ENCODE peak calls at places on chromosomes 6 and 20, in six cellular contexts. One of them, this sample, is unnamed.

GRCh38 chr6:170229396-170229795 is 61.5 kb downstream of the DLL1 start:
- DNase-seq in ovary: no peak
- DNase-seq in GM23338: no peak
- DNase-seq in K562: no peak
- DNase-seq in esophagus squamous epithelium: no peak
- DNase-seq in AG04450: no peak
- DNase-seq in this sample: no peak

GRCh38 chr20:25053207-25054132 is 4.5 kb downstream of the ACSS1 start:
- DNase-seq in AG04450: no peak
- DNase-seq in ovary: peak
- DNase-seq in esophagus squamous epithelium: no peak
- DNase-seq in K562: no peak
- DNase-seq in GM23338: no peak
- DNase-seq in this sample: no peak

GRCh38 chr6:133632206-133632605 is 256.7 kb upstream of the TCF21 start:
- DNase-seq in K562: no peak
- DNase-seq in esophagus squamous epithelium: no peak
- DNase-seq in ovary: no peak
- DNase-seq in AG04450: no peak
- DNase-seq in GM23338: no peak
- DNase-seq in this sample: no peak

GRCh38 chr6:48825501-48826317 is 637.3 kb downstream of the MMUT start:
- DNase-seq in AG04450: no peak
- DNase-seq in ovary: no peak
- DNase-seq in esophagus squamous epithelium: no peak
- DNase-seq in K562: no peak
- DNase-seq in GM23338: no peak
- DNase-seq in this sample: no peak

GRCh38 chr6:45703041-45703739 is 312.5 kb downstream of the CLIC5 start:
- DNase-seq in esophagus squamous epithelium: no peak
- DNase-seq in K562: no peak
- DNase-seq in ovary: no peak
- DNase-seq in AG04450: peak
- DNase-seq in GM23338: no peak
- DNase-seq in this sample: no peak

GRCh38 chr6:159110748-159111147 is 58.5 kb upstream of the FNDC1 start:
- DNase-seq in K562: no peak
- DNase-seq in AG04450: no peak
- DNase-seq in esophagus squamous epithelium: no peak
- DNase-seq in ovary: no peak
- DNase-seq in GM23338: no peak
- DNase-seq in this sample: no peak

GRCh38 chr6:49202923-49203322 is 260.1 kb downstream of the MMUT start:
- DNase-seq in esophagus squamous epithelium: no peak
- DNase-seq in AG04450: no peak
- DNase-seq in ovary: no peak
- DNase-seq in K562: no peak
- DNase-seq in GM23338: no peak
- DNase-seq in this sample: no peak

GRCh38 chr6:133114973-133115372 is 126.2 kb upstream of the EYA4 start:
- DNase-seq in K562: no peak
- DNase-seq in GM23338: no peak
- DNase-seq in ovary: no peak
- DNase-seq in AG04450: no peak
- DNase-seq in esophagus squamous epithelium: no peak
- DNase-seq in this sample: no peak

GRCh38 chr6:3088446-3088845 is 20.2 kb downstream of the RIPK1 start:
- DNase-seq in AG04450: no peak
- DNase-seq in K562: no peak
- DNase-seq in ovary: no peak
- DNase-seq in esophagus squamous epithelium: no peak
- DNase-seq in GM23338: no peak
- DNase-seq in this sample: no peak

GRCh38 chr20:62961310-62961783 is 8.8 kb downstream of the SLC17A9 start:
- DNase-seq in K562: peak
- DNase-seq in esophagus squamous epithelium: no peak
- DNase-seq in GM23338: no peak
- DNase-seq in AG04450: no peak
- DNase-seq in ovary: no peak
- DNase-seq in this sample: no peak

GRCh38 chr20:52003976-52004375 is 187.6 kb downstream of the ZFP64 start:
- DNase-seq in K562: no peak
- DNase-seq in GM23338: no peak
- DNase-seq in esophagus squamous epithelium: no peak
- DNase-seq in AG04450: no peak
- DNase-seq in ovary: no peak
- DNase-seq in this sample: no peak

GRCh38 chr6:116268589-116269293 is 11.0 kb downstream of the TSPYL1 start:
- DNase-seq in esophagus squamous epithelium: no peak
- DNase-seq in ovary: no peak
- DNase-seq in K562: peak
- DNase-seq in AG04450: peak
- DNase-seq in GM23338: peak
- DNase-seq in this sample: no peak

GRCh38 chr6:113774122-113774835 is 82.9 kb upstream of the MARCKS start:
- DNase-seq in esophagus squamous epithelium: no peak
- DNase-seq in AG04450: peak
- DNase-seq in ovary: no peak
- DNase-seq in K562: no peak
- DNase-seq in GM23338: peak
- DNase-seq in this sample: no peak

GRCh38 chr20:33753763-33754162 is 22.0 kb downstream of the ZNF341 start:
- DNase-seq in K562: no peak
- DNase-seq in GM23338: no peak
- DNase-seq in esophagus squamous epithelium: no peak
- DNase-seq in ovary: no peak
- DNase-seq in AG04450: no peak
- DNase-seq in this sample: no peak

GRCh38 chr6:165717732-165718465 is 54.9 kb upstream of the PDE10A start:
- DNase-seq in K562: no peak
- DNase-seq in esophagus squamous epithelium: no peak
- DNase-seq in ovary: no peak
- DNase-seq in GM23338: no peak
- DNase-seq in AG04450: peak
- DNase-seq in this sample: no peak

GRCh38 chr6:158019416-158019815 is 37.8 kb downstream of the SYNJ2 start:
- DNase-seq in K562: no peak
- DNase-seq in ovary: no peak
- DNase-seq in esophagus squamous epithelium: no peak
- DNase-seq in GM23338: no peak
- DNase-seq in AG04450: no peak
- DNase-seq in this sample: no peak

GRCh38 chr6:158017621-158018369 is 36.1 kb downstream of the SYNJ2 start:
- DNase-seq in ovary: peak
- DNase-seq in K562: no peak
- DNase-seq in esophagus squamous epithelium: no peak
- DNase-seq in AG04450: no peak
- DNase-seq in GM23338: no peak
- DNase-seq in this sample: peak

GRCh38 chr6:158020272-158020711 is 38.6 kb downstream of the SYNJ2 start:
- DNase-seq in GM23338: no peak
- DNase-seq in K562: no peak
- DNase-seq in AG04450: no peak
- DNase-seq in ovary: no peak
- DNase-seq in esophagus squamous epithelium: no peak
- DNase-seq in this sample: no peak

GRCh38 chr6:158018370-158018771 is 36.7 kb downstream of the SYNJ2 start:
- DNase-seq in AG04450: no peak
- DNase-seq in K562: no peak
- DNase-seq in GM23338: no peak
- DNase-seq in ovary: no peak
- DNase-seq in esophagus squamous epithelium: no peak
- DNase-seq in this sample: no peak

GRCh38 chr6:158018851-158019361 is 37.2 kb downstream of the SYNJ2 start:
- DNase-seq in GM23338: no peak
- DNase-seq in ovary: peak
- DNase-seq in K562: no peak
- DNase-seq in AG04450: no peak
- DNase-seq in esophagus squamous epithelium: no peak
- DNase-seq in this sample: no peak
- H3K27ac ChIP-seq in GM23338: no peak
- H3K27ac ChIP-seq in ovary: no peak
- H3K27ac ChIP-seq in K562: no peak
- H3K27ac ChIP-seq in AG04450: peak
- H3K27ac ChIP-seq in esophagus squamous epithelium: peak
- H3K27ac ChIP-seq in this sample: peak

GRCh38 chr20:10047427-10047826 is 12.6 kb downstream of the ANKEF1 start:
- DNase-seq in AG04450: no peak
- DNase-seq in K562: no peak
- DNase-seq in GM23338: peak
- DNase-seq in ovary: no peak
- DNase-seq in esophagus squamous epithelium: no peak
- DNase-seq in this sample: peak
- TF ChIP-seq CTCF in AG04450: peak
- TF ChIP-seq CTCF in K562: no peak
- TF ChIP-seq CTCF in GM23338: peak
- TF ChIP-seq CTCF in ovary: no peak
- TF ChIP-seq CTCF in esophagus squamous epithelium: no peak
- TF ChIP-seq CTCF in this sample: no peak

GRCh38 chr6:30093951-30094350 is 18.4 kb upstream of the RNF39 start:
- DNase-seq in K562: no peak
- DNase-seq in ovary: no peak
- DNase-seq in GM23338: no peak
- DNase-seq in esophagus squamous epithelium: no peak
- DNase-seq in AG04450: no peak
- DNase-seq in this sample: no peak

GRCh38 chr6:30097902-30098606 is 14.8 kb downstream of the TRIM31 start:
- DNase-seq in ovary: no peak
- DNase-seq in esophagus squamous epithelium: no peak
- DNase-seq in K562: no peak
- DNase-seq in AG04450: no peak
- DNase-seq in GM23338: no peak
- DNase-seq in this sample: no peak

GRCh38 chr6:30092852-30093543 is 17.4 kb upstream of the RNF39 start:
- DNase-seq in esophagus squamous epithelium: no peak
- DNase-seq in GM23338: no peak
- DNase-seq in ovary: no peak
- DNase-seq in K562: no peak
- DNase-seq in AG04450: no peak
- DNase-seq in this sample: no peak

GRCh38 chr6:30100154-30100553 is 12.7 kb downstream of the TRIM31 start:
- DNase-seq in esophagus squamous epithelium: no peak
- DNase-seq in GM23338: no peak
- DNase-seq in K562: no peak
- DNase-seq in ovary: no peak
- DNase-seq in AG04450: no peak
- DNase-seq in this sample: no peak

DNA sequence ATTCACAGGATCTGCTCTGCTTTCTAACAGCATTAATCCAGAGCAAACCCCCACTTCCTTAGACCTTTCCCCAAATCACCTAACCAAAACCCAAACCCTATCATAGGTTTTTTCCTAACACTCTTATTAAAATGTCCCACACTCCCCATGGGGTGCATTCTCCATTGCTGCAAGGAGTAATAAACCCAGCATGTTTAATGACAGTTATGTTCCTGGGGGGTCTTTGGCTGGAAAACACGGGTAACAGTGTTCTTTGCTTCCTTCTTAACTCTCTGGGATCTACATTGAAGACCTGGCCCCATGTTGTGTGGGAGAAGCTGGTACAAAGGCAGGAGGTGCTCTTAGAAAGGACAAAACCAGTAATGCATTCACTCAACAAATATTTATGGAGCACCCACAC is 16.1 kb downstream of the TRIM31 start:
- DNase-seq in ovary: no peak
- DNase-seq in K562: no peak
- DNase-seq in GM23338: no peak
- DNase-seq in esophagus squamous epithelium: no peak
- DNase-seq in AG04450: no peak
- DNase-seq in this sample: no peak
- H3K27ac ChIP-seq in ovary: no peak
- H3K27ac ChIP-seq in K562: no peak
- H3K27ac ChIP-seq in GM23338: no peak
- H3K27ac ChIP-seq in esophagus squamous epithelium: no peak
- H3K27ac ChIP-seq in AG04450: no peak
- H3K27ac ChIP-seq in this sample: no peak

GRCh38 chr6:148700713-148701392 is 46.0 kb upstream of the UST start:
- DNase-seq in GM23338: peak
- DNase-seq in AG04450: peak
- DNase-seq in esophagus squamous epithelium: no peak
- DNase-seq in K562: no peak
- DNase-seq in ovary: no peak
- DNase-seq in this sample: no peak
- TF ChIP-seq CTCF in GM23338: no peak
- TF ChIP-seq CTCF in AG04450: no peak
- TF ChIP-seq CTCF in esophagus squamous epithelium: no peak
- TF ChIP-seq CTCF in K562: no peak
- TF ChIP-seq CTCF in ovary: no peak
- TF ChIP-seq CTCF in this sample: no peak

DNA sequence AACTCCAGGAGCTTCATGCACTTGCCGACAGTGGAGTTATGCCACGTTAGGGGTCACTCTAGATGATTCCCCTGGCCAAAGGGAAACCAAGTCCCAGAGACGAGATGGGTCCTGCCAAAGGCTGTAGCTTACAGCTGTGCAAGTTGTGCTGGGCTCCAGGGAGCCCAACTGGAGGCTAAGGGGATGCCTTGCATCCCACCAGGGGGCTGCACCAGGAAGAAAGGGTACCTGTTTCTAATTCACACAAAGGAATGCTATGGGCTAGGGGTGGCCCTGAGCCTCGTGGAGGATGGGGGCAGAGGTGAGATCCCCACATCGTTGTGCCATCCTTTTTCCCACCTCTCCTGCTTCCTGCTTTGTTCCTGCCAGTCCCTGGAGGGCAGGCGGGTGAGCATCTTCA is 23.7 kb upstream of the SCRT2 start:
- DNase-seq in AG04450: no peak
- DNase-seq in ovary: no peak
- DNase-seq in esophagus squamous epithelium: no peak
- DNase-seq in GM23338: no peak
- DNase-seq in K562: no peak
- DNase-seq in this sample: no peak
- H3K27ac ChIP-seq in AG04450: no peak
- H3K27ac ChIP-seq in ovary: no peak
- H3K27ac ChIP-seq in esophagus squamous epithelium: no peak
- H3K27ac ChIP-seq in GM23338: no peak
- H3K27ac ChIP-seq in K562: no peak
- H3K27ac ChIP-seq in this sample: no peak

DNA sequence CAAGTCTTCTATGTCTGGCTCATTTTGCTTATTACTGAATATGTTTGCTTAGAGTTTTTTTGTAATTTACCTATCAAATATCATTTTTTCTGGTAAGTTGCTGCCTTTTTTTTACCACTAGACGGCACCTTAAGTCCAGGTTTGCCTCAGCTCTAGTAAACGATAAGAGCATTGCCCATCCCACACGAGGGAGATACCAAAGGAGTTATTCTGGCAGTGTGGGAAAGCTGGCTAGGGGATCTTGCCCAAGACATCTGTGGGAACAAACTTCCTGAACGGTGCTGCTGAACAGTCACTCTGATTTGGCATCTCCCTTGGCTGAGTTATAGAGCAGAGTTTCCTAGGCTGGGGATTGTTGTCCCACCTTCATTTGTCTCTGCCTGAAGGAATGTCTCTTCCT is 306.4 kb downstream of the COL12A1 start:
- DNase-seq in esophagus squamous epithelium: no peak
- DNase-seq in AG04450: no peak
- DNase-seq in K562: no peak
- DNase-seq in GM23338: peak
- DNase-seq in ovary: no peak
- DNase-seq in this sample: no peak
- TF ChIP-seq CTCF in esophagus squamous epithelium: no peak
- TF ChIP-seq CTCF in AG04450: peak
- TF ChIP-seq CTCF in K562: no peak
- TF ChIP-seq CTCF in GM23338: peak
- TF ChIP-seq CTCF in ovary: no peak
- TF ChIP-seq CTCF in this sample: no peak